ENCODE peak calls at places on chromosome 18, in four cellular contexts. C is spleen; X is HepG2; P is CD4-positive, CD25-positive, alpha-beta regulatory T cell. J is an unnamed sample.
A peak's percentile ranks its signal among the peaks of the same experiment; 100 is the strongest.

GRCh38 chr18:50377061-50377798 is 2.4 kb downstream of the SKA1 start:
- DNase-seq in C (no peak), X (no peak), P (no peak), J (no peak)

GRCh38 chr18:75132471-75132870 is 76.5 kb downstream of the PTGR3 start:
- DNase-seq in C (peak; percentile 38), X (no peak), P (no peak), J (no peak)

GRCh38 chr18:62209046-62209445 is 22.0 kb downstream of the RELCH start:
- DNase-seq in C (no peak), X (no peak), P (no peak), J (no peak)

GRCh38 chr18:45901654-45902210 is 65.4 kb downstream of the EPG5 start:
- DNase-seq in C (no peak), X (no peak), P (no peak), J (no peak)

GRCh38 chr18:7926526-7926925 is 359.4 kb downstream of the PTPRM start:
- DNase-seq in C (no peak), X (peak; percentile 53), P (no peak), J (no peak)

GRCh38 chr18:28161608-28162599 is 15.0 kb downstream of the CDH2 start:
- DNase-seq in C (no peak), X (peak; percentile 46), P (no peak), J (no peak)

GRCh38 chr18:79522451-79523220 is 126.9 kb downstream of the NFATC1 start:
- DNase-seq in C (peak; percentile 84), X (no peak), P (peak; percentile 70), J (peak; percentile 74)

GRCh38 chr18:55233850-55234249 is 274.6 kb upstream of the CCDC68 start:
- DNase-seq in C (no peak), X (no peak), P (no peak), J (no peak)

GRCh38 chr18:47317824-47318508 is 66.5 kb upstream of the SKOR2 start:
- DNase-seq in C (no peak), X (no peak), P (no peak), J (no peak)

GRCh38 chr18:74331404-74331803 is 15.8 kb downstream of the C18orf63 start:
- DNase-seq in C (no peak), X (peak; percentile 43), P (no peak), J (no peak)

GRCh38 chr18:9835796-9836195 is 50.0 kb upstream of the TXNDC2 start:
- DNase-seq in C (no peak), X (no peak), P (no peak), J (no peak)

GRCh38 chr18:36139251-36139650 is 9.6 kb downstream of the ELP2 start:
- DNase-seq in C (no peak), X (no peak), P (no peak), J (no peak)

GRCh38 chr18:31512203-31512764 is 14.3 kb downstream of the DSG2 start:
- DNase-seq in C (no peak), X (peak; percentile 97), P (no peak), J (no peak)

GRCh38 chr18:7885763-7886295 is 318.7 kb downstream of the PTPRM start:
- DNase-seq in C (no peak), X (no peak), P (no peak), J (no peak)

GRCh38 chr18:36297419-36298112 is at the start of gene FHOD3:
- DNase-seq in C (no peak), X (no peak), P (no peak), J (no peak)

GRCh38 chr18:21444465-21445023 is 156.0 kb downstream of the ESCO1 start:
- DNase-seq in C (no peak), X (peak; percentile 54), P (peak; percentile 33), J (no peak)

GRCh38 chr18:74499633-74500032 is 3.5 kb downstream of the CNDP2 start:
- DNase-seq in C (peak; percentile 89), X (no peak), P (peak; percentile 78), J (no peak)

GRCh38 chr18:39341106-39341505 is 1775.5 kb upstream of the CELF4 start:
- DNase-seq in C (no peak), X (no peak), P (no peak), J (no peak)

GRCh38 chr18:28523758-28524475 is 347.0 kb upstream of the CDH2 start:
- DNase-seq in C (no peak), X (no peak), P (no peak), J (no peak)

GRCh38 chr18:55442561-55442960 is 145.4 kb downstream of the TCF4 start:
- DNase-seq in C (no peak), X (no peak), P (no peak), J (no peak)

GRCh38 chr18:76408480-76409067 is 86.5 kb downstream of the ZNF516 start:
- DNase-seq in C (no peak), X (no peak), P (no peak), J (no peak)

DNA sequence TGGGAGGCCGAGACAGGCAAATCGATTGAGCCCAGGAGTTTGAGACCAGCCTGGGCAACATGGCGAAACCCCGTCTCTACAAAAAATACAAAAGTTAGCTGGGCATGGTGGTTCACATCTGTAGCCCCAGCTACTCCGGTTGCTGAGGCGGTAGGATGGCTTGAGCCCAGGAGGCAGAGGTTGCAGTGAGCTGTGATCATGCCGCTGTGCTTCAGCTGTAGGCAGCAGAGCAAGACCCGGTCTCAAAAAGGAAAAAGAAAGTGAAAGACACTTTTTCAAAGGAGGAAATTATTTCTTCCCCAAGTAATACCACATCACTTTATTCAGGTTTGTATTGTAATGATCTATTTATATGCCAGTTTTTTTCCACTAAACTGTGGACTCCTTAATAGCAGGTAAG is 35.7 kb upstream of the TAF4B start:
- DNase-seq in C (peak; percentile 88), X (no peak), P (peak; percentile 74), J (peak; percentile 56)
- H3K27ac ChIP-seq in C (peak overlapping the region; percentile 6), X (no peak overlapping the region), P (peak overlapping the region; percentile 47), J (peak overlapping the region; percentile 63)

GRCh38 chr18:58862404-58862803 is 2.3 kb upstream of the ZNF532 start:
- DNase-seq in C (no peak), X (no peak), P (no peak), J (no peak)
- H3K4me3 ChIP-seq in C (no peak overlapping the region), X (no peak overlapping the region), P (peak overlapping the region; percentile 52), J (peak overlapping the region; percentile 4)

GRCh38 chr18:12318334-12318697 is 10.3 kb downstream of the TUBB6 start:
- DNase-seq in C (peak; percentile 72), X (no peak), P (no peak), J (no peak)

GRCh38 chr18:12315911-12316310 is 7.9 kb downstream of the TUBB6 start:
- DNase-seq in C (peak; percentile 62), X (no peak), P (no peak), J (no peak)

GRCh38 chr18:12318857-12319256 is 10.8 kb downstream of the TUBB6 start:
- DNase-seq in C (no peak), X (no peak), P (no peak), J (no peak)

GRCh38 chr18:12315481-12315880 is 7.4 kb downstream of the TUBB6 start:
- DNase-seq in C (no peak), X (no peak), P (no peak), J (no peak)

GRCh38 chr18:12317664-12318333 is 9.8 kb downstream of the TUBB6 start:
- DNase-seq in C (no peak), X (no peak), P (no peak), J (no peak)
- H3K36me3 ChIP-seq in C (peaks cover 41% of the 10 kb centered on the region), X (peaks cover 3% of the 10 kb centered on the region), P (no peaks in the 10 kb centered on the region), J (no peaks in the 10 kb centered on the region)

GRCh38 chr18:23226386-23226785 is 91.1 kb downstream of the CABLES1 start:
- DNase-seq in C (no peak), X (no peak), P (no peak), J (no peak)
- H3K27ac ChIP-seq in C (no peak overlapping the region), X (no peak overlapping the region), P (no peak overlapping the region), J (no peak overlapping the region)

GRCh38 chr18:63936932-63937393 is 12.1 kb upstream of the HMSD start:
- DNase-seq in C (no peak), X (no peak), P (no peak), J (no peak)
- H3K4me3 ChIP-seq in C (peak overlapping the region; percentile 53), X (no peak overlapping the region), P (no peak overlapping the region), J (no peak overlapping the region)

GRCh38 chr18:26503382-26503781 is 45.0 kb downstream of the KCTD1 start:
- DNase-seq in C (no peak), X (no peak), P (no peak), J (no peak)
- H3K36me3 ChIP-seq in C (peaks cover 8% of the 10 kb centered on the region), X (no peaks in the 10 kb centered on the region), P (no peaks in the 10 kb centered on the region), J (no peaks in the 10 kb centered on the region)

J was measured in naive thymus-derived CD4-positive, alpha-beta T cell.